ENCODE peak calls at places on chromosomes 13 and 19, in four cellular contexts. One of them, this sample, is unnamed.

GRCh38 chr13:110499621-110500281 is 61.8 kb downstream of the RAB20 start:
- DNase-seq in Peyer's patch: no peak
- DNase-seq in OCI-LY7: no peak
- DNase-seq in tibial artery: no peak
- DNase-seq in this sample: no peak

GRCh38 chr13:50511877-50512332 is 331.6 kb downstream of the DLEU7 start:
- DNase-seq in OCI-LY7: peak; percentile 85
- DNase-seq in tibial artery: no peak
- DNase-seq in Peyer's patch: no peak
- DNase-seq in this sample: no peak

GRCh38 chr13:97310809-97311436 is 88.8 kb downstream of the MBNL2 start:
- DNase-seq in OCI-LY7: no peak
- DNase-seq in tibial artery: no peak
- DNase-seq in Peyer's patch: no peak
- DNase-seq in this sample: no peak

GRCh38 chr13:71149498-71150363 is 717.3 kb downstream of the DACH1 start:
- DNase-seq in tibial artery: no peak
- DNase-seq in OCI-LY7: no peak
- DNase-seq in Peyer's patch: no peak
- DNase-seq in this sample: no peak

GRCh38 chr13:87941244-87941643 is 270.1 kb downstream of the SLITRK5 start:
- DNase-seq in tibial artery: no peak
- DNase-seq in OCI-LY7: no peak
- DNase-seq in Peyer's patch: no peak
- DNase-seq in this sample: no peak

GRCh38 chr19:33580026-33580644 is 41.6 kb upstream of the CHST8 start:
- DNase-seq in OCI-LY7: no peak
- DNase-seq in tibial artery: no peak
- DNase-seq in Peyer's patch: no peak
- DNase-seq in this sample: no peak

GRCh38 chr19:11506101-11506555 is 489 bp upstream of the ZNF653 start:
- DNase-seq in Peyer's patch: no peak
- DNase-seq in OCI-LY7: peak; percentile 68
- DNase-seq in tibial artery: no peak
- DNase-seq in this sample: no peak

GRCh38 chr19:48558018-48558684 is 6.2 kb downstream of the SULT2B1 start:
- DNase-seq in tibial artery: no peak
- DNase-seq in OCI-LY7: no peak
- DNase-seq in Peyer's patch: peak; percentile 97
- DNase-seq in this sample: no peak

GRCh38 chr13:30872685-30873443 is 33.2 kb upstream of the MEDAG start:
- DNase-seq in OCI-LY7: no peak
- DNase-seq in Peyer's patch: no peak
- DNase-seq in tibial artery: peak; percentile 87
- DNase-seq in this sample: no peak

GRCh38 chr19:47693903-47694302 is 19.3 kb upstream of the EHD2 start:
- DNase-seq in tibial artery: no peak
- DNase-seq in Peyer's patch: no peak
- DNase-seq in OCI-LY7: no peak
- DNase-seq in this sample: no peak

GRCh38 chr13:34044041-34044440 is 226.1 kb downstream of the RFC3 start:
- DNase-seq in OCI-LY7: no peak
- DNase-seq in tibial artery: no peak
- DNase-seq in Peyer's patch: no peak
- DNase-seq in this sample: no peak

GRCh38 chr19:15551183-15552004 is 43.1 kb downstream of the CYP4F22 start:
- DNase-seq in Peyer's patch: peak; percentile 54
- DNase-seq in OCI-LY7: peak; percentile 23
- DNase-seq in tibial artery: no peak
- DNase-seq in this sample: no peak

GRCh38 chr13:102609696-102610095 is 12.9 kb downstream of the TPP2 start:
- DNase-seq in tibial artery: no peak
- DNase-seq in OCI-LY7: no peak
- DNase-seq in Peyer's patch: no peak
- DNase-seq in this sample: no peak

GRCh38 chr19:11673608-11674041 is 65.1 kb downstream of the ZNF823 start:
- DNase-seq in Peyer's patch: peak; percentile 64
- DNase-seq in tibial artery: peak; percentile 77
- DNase-seq in OCI-LY7: peak; percentile 28
- DNase-seq in this sample: peak; percentile 66

GRCh38 chr19:4260605-4261191 is 13.8 kb downstream of the YJU2 start:
- DNase-seq in OCI-LY7: no peak
- DNase-seq in Peyer's patch: no peak
- DNase-seq in tibial artery: no peak
- DNase-seq in this sample: no peak

GRCh38 chr19:52227196-52227940 is 37.5 kb downstream of the PPP2R1A start:
- DNase-seq in Peyer's patch: no peak
- DNase-seq in OCI-LY7: no peak
- DNase-seq in tibial artery: no peak
- DNase-seq in this sample: no peak

GRCh38 chr19:45506991-45507863 is at the start of gene VASP:
- DNase-seq in OCI-LY7: peak; percentile 94
- DNase-seq in tibial artery: peak; percentile 92
- DNase-seq in Peyer's patch: peak; percentile 93
- DNase-seq in this sample: peak; percentile 88

GRCh38 chr13:67084066-67084465 is 146.1 kb downstream of the PCDH9 start:
- DNase-seq in tibial artery: no peak
- DNase-seq in Peyer's patch: no peak
- DNase-seq in OCI-LY7: no peak
- DNase-seq in this sample: no peak

GRCh38 chr19:12564016-12564664 is 12.9 kb upstream of the ZNF564 start:
- DNase-seq in OCI-LY7: peak; percentile 87
- DNase-seq in tibial artery: peak; percentile 94
- DNase-seq in Peyer's patch: peak; percentile 91
- DNase-seq in this sample: peak; percentile 90

GRCh38 chr19:48090281-48090802 is 20.3 kb downstream of the PLA2G4C start:
- DNase-seq in tibial artery: no peak
- DNase-seq in OCI-LY7: no peak
- DNase-seq in Peyer's patch: no peak
- DNase-seq in this sample: no peak

GRCh38 chr13:34246511-34246910 is 428.6 kb downstream of the RFC3 start:
- DNase-seq in OCI-LY7: no peak
- DNase-seq in Peyer's patch: no peak
- DNase-seq in tibial artery: no peak
- DNase-seq in this sample: no peak

GRCh38 chr13:48580185-48580803 is 47.4 kb upstream of the RCBTB2 start:
- DNase-seq in tibial artery: peak; percentile 79
- DNase-seq in Peyer's patch: no peak
- DNase-seq in OCI-LY7: peak; percentile 78
- DNase-seq in this sample: peak; percentile 60

GRCh38 chr13:40706439-40706838 is 40.0 kb upstream of the FOXO1 start:
- DNase-seq in OCI-LY7: peak; percentile 60
- DNase-seq in tibial artery: no peak
- DNase-seq in Peyer's patch: no peak
- DNase-seq in this sample: no peak

GRCh38 chr13:51614350-51614786 is 30.1 kb downstream of the WDFY2 start:
- DNase-seq in tibial artery: no peak
- DNase-seq in Peyer's patch: no peak
- DNase-seq in OCI-LY7: peak; percentile 76
- DNase-seq in this sample: no peak

GRCh38 chr13:32245555-32245954 is 69.6 kb downstream of the ZAR1L start:
- DNase-seq in OCI-LY7: no peak
- DNase-seq in Peyer's patch: no peak
- DNase-seq in tibial artery: no peak
- DNase-seq in this sample: no peak

GRCh38 chr19:7292950-7293794 is 1.0 kb downstream of the INSR start:
- DNase-seq in Peyer's patch: peak; percentile 87
- DNase-seq in tibial artery: peak; percentile 80
- DNase-seq in OCI-LY7: peak; percentile 56
- DNase-seq in this sample: peak; percentile 45

DNA sequence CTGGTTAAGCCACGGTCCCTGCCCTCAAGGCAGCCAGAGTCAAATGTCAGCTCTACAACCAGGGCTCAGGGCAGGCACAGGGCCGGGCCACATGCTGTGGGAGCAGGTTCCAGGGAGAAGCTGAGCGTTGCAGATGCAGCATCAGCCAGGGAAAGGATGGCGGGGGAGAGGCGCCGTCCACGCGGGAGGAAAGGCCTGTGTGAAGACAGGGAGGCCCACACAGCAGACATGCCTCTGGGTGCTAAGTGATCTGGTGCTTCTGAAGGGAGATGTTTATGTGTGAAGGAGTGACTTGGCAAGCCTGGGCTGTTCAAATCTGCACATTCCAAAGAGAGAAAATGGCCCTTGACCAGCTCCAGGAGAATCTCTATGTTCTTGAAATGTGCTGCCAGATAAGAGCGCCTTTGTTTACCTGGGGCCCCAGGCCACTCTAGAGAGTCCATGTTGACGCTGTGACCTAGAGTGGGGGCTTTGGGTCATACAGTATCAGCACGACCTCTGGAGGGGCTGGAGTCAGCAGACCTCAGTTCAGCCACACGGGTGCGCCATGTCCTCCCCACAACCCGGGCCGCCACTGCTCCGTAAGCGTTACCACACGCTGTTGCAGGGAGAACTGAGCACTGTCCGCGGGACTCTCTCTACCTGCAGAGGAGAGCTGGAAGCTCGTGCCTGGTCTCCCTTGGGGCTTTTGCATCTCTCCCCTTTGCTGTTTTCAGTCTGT is 15.9 kb upstream of the ATF5 start:
- DNase-seq in tibial artery: no peak
- DNase-seq in Peyer's patch: no peak
- DNase-seq in OCI-LY7: no peak
- DNase-seq in this sample: no peak
- H3K36me3 ChIP-seq in tibial artery: peaks cover 12% of the 10 kb centered on the region
- H3K36me3 ChIP-seq in Peyer's patch: no peaks in the 10 kb centered on the region
- H3K36me3 ChIP-seq in OCI-LY7: peaks cover 95% of the 10 kb centered on the region
- H3K36me3 ChIP-seq in this sample: peaks cover 42% of the 10 kb centered on the region

DNA sequence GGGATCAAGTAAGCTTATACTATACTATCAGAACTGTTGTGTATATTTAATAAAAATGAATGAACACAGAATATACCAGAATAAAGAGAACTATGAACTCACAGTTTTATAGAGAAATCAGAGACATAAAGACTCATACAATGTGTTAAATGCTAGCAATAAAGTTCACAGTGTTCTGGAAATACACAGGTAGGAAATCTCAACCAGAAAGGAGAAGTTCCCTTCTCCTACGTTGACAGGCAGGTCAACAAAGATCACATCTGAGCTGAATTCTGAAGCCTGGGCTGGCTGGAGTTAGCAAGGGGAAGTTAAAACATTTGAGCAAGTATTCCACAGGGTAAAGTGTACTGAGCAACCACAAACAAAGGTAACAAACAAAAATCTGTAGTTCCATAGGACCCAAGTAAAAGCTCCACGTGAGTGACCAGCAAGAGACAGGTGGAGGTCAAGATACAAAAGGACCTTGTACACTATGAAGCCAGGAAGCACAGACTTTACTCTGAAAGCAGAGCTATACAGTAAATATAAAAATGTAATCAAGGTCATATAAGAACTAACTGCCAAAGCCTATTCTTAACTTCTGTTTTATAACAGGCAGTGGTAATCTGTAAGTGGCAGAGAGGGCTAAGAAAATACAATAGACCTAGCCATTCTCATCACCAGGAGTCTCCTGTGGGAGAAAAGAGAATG is 13.0 kb downstream of the FBXL3 start:
- DNase-seq in tibial artery: no peak
- DNase-seq in Peyer's patch: no peak
- DNase-seq in OCI-LY7: no peak
- DNase-seq in this sample: no peak
- H3K36me3 ChIP-seq in tibial artery: peaks cover 85% of the 10 kb centered on the region
- H3K36me3 ChIP-seq in Peyer's patch: peaks cover 3% of the 10 kb centered on the region
- H3K36me3 ChIP-seq in OCI-LY7: peaks cover 100% of the 10 kb centered on the region
- H3K36me3 ChIP-seq in this sample: peaks cover 96% of the 10 kb centered on the region

DNA sequence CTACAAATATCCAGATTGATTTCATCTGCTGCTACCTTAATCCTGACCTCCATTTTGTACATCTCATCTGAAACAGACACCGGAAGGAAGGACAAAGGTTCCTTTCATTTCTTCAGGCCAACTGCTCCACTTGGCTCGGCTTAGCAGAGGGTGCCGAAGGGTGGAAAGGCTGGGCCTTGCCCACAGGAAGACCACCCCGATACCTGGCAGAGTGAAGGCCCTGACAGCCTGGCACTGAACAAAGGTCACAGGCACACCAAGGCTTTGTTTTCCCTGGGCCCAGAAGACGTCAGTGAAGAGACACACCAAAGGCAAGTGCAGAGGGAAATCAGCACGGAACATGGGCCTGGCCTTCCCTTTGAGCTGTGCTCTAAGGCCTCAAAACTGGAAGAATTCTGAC is 71.5 kb downstream of the LATS2 start:
- DNase-seq in OCI-LY7: no peak
- DNase-seq in Peyer's patch: no peak
- DNase-seq in tibial artery: no peak
- DNase-seq in this sample: no peak
- H3K36me3 ChIP-seq in OCI-LY7: no peaks in the 10 kb centered on the region
- H3K36me3 ChIP-seq in Peyer's patch: no peaks in the 10 kb centered on the region
- H3K36me3 ChIP-seq in tibial artery: peaks cover 22% of the 10 kb centered on the region
- H3K36me3 ChIP-seq in this sample: peaks cover 55% of the 10 kb centered on the region

GRCh38 chr19:55693336-55693974 is 18.4 kb downstream of the EPN1 start:
- DNase-seq in OCI-LY7: no peak
- DNase-seq in Peyer's patch: no peak
- DNase-seq in tibial artery: peak; percentile 23
- DNase-seq in this sample: peak; percentile 9

GRCh38 chr19:55691561-55692481 is 16.8 kb downstream of the EPN1 start:
- DNase-seq in tibial artery: peak; percentile 54
- DNase-seq in OCI-LY7: no peak
- DNase-seq in Peyer's patch: peak; percentile 42
- DNase-seq in this sample: peak; percentile 12

GRCh38 chr19:55690769-55691545 is 15.9 kb downstream of the EPN1 start:
- DNase-seq in tibial artery: peak; percentile 53
- DNase-seq in Peyer's patch: no peak
- DNase-seq in OCI-LY7: no peak
- DNase-seq in this sample: no peak

GRCh38 chr19:55694241-55694655 is 19.2 kb downstream of the EPN1 start:
- DNase-seq in Peyer's patch: peak; percentile 79
- DNase-seq in OCI-LY7: no peak
- DNase-seq in tibial artery: peak; percentile 13
- DNase-seq in this sample: no peak

GRCh38 chr19:55692681-55693081 is 17.7 kb downstream of the EPN1 start:
- DNase-seq in OCI-LY7: no peak
- DNase-seq in Peyer's patch: peak; percentile 43
- DNase-seq in tibial artery: peak; percentile 62
- DNase-seq in this sample: peak; percentile 6
- H3K36me3 ChIP-seq in OCI-LY7: peaks cover 100% of the 10 kb centered on the region
- H3K36me3 ChIP-seq in Peyer's patch: no peaks in the 10 kb centered on the region
- H3K36me3 ChIP-seq in tibial artery: peaks cover 73% of the 10 kb centered on the region
- H3K36me3 ChIP-seq in this sample: peaks cover 94% of the 10 kb centered on the region

DNA sequence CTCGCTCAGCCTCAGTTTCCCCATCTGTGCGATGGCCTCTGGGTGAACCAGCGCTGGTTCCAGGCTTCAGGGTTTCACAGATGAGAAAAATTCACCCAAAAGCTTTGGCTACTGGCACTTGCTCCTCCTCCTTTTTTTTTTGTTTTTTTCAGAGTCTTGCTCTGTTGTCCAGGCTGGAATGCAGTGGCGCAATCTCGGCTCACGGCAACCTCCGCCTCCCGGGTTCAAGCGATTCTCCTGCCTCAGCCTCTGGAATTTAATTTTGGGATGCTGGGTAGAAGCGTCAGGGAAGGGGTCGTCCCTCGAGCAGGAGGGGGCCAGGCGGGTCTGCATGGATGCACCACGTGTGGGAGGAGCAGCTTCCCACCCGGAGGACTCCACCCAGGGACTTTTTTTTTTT is 7.0 kb downstream of the PRSS57 start:
- DNase-seq in Peyer's patch: no peak
- DNase-seq in OCI-LY7: no peak
- DNase-seq in tibial artery: no peak
- DNase-seq in this sample: no peak
- H3K36me3 ChIP-seq in Peyer's patch: no peaks in the 10 kb centered on the region
- H3K36me3 ChIP-seq in OCI-LY7: no peaks in the 10 kb centered on the region
- H3K36me3 ChIP-seq in tibial artery: no peaks in the 10 kb centered on the region
- H3K36me3 ChIP-seq in this sample: no peaks in the 10 kb centered on the region